ENCODE peak calls at places on chromosomes 13 and 19, in seven cellular contexts. One of them, this sample, is unnamed.

GRCh38 chr19:35642312-35642711 is 767 bp downstream of the ETV2 start:
- DNase-seq in stomach: no peak
- DNase-seq in ovary: no peak
- DNase-seq in transverse colon: no peak
- DNase-seq in upper lobe of left lung: no peak
- DNase-seq in K562: peak; percentile 23
- DNase-seq in A549: no peak
- DNase-seq in this sample: no peak

GRCh38 chr13:80551650-80552497 is 210.9 kb upstream of the SPRY2 start:
- DNase-seq in stomach: no peak
- DNase-seq in ovary: no peak
- DNase-seq in transverse colon: no peak
- DNase-seq in upper lobe of left lung: no peak
- DNase-seq in K562: peak; percentile 0
- DNase-seq in A549: no peak
- DNase-seq in this sample: no peak

GRCh38 chr19:5395541-5395940 is 54.9 kb upstream of the PTPRS start:
- DNase-seq in stomach: no peak
- DNase-seq in ovary: no peak
- DNase-seq in transverse colon: no peak
- DNase-seq in upper lobe of left lung: no peak
- DNase-seq in K562: no peak
- DNase-seq in A549: no peak
- DNase-seq in this sample: no peak

GRCh38 chr13:21328201-21328600 is 130.9 kb downstream of the ZDHHC20 start:
- DNase-seq in stomach: no peak
- DNase-seq in ovary: no peak
- DNase-seq in transverse colon: no peak
- DNase-seq in upper lobe of left lung: no peak
- DNase-seq in K562: no peak
- DNase-seq in A549: no peak
- DNase-seq in this sample: no peak

GRCh38 chr13:42153371-42153770 is 104.9 kb downstream of the DGKH start:
- DNase-seq in stomach: no peak
- DNase-seq in ovary: no peak
- DNase-seq in transverse colon: no peak
- DNase-seq in upper lobe of left lung: no peak
- DNase-seq in K562: no peak
- DNase-seq in A549: no peak
- DNase-seq in this sample: no peak

GRCh38 chr19:23957660-23958281 is 43.1 kb downstream of the ZNF726 start:
- DNase-seq in stomach: no peak
- DNase-seq in ovary: no peak
- DNase-seq in transverse colon: peak; percentile 18
- DNase-seq in upper lobe of left lung: no peak
- DNase-seq in K562: no peak
- DNase-seq in A549: peak; percentile 11
- DNase-seq in this sample: no peak

GRCh38 chr13:44141213-44141724 is 232.4 kb upstream of the SERP2 start:
- DNase-seq in stomach: no peak
- DNase-seq in ovary: no peak
- DNase-seq in transverse colon: no peak
- DNase-seq in upper lobe of left lung: no peak
- DNase-seq in K562: no peak
- DNase-seq in A549: no peak
- DNase-seq in this sample: peak; percentile 25

GRCh38 chr19:14405380-14405757 is 13.8 kb downstream of the DDX39A start:
- DNase-seq in stomach: no peak
- DNase-seq in ovary: no peak
- DNase-seq in transverse colon: no peak
- DNase-seq in upper lobe of left lung: no peak
- DNase-seq in K562: no peak
- DNase-seq in A549: no peak
- DNase-seq in this sample: no peak

GRCh38 chr19:10000171-10000826 is 10.0 kb downstream of the COL5A3 start:
- DNase-seq in stomach: peak; percentile 70
- DNase-seq in ovary: peak; percentile 61
- DNase-seq in transverse colon: peak; percentile 75
- DNase-seq in upper lobe of left lung: no peak
- DNase-seq in K562: peak; percentile 76
- DNase-seq in A549: peak; percentile 70
- DNase-seq in this sample: peak; percentile 61

GRCh38 chr19:18737337-18737953 is 53.7 kb downstream of the COMP start:
- DNase-seq in stomach: no peak
- DNase-seq in ovary: peak; percentile 11
- DNase-seq in transverse colon: no peak
- DNase-seq in upper lobe of left lung: no peak
- DNase-seq in K562: no peak
- DNase-seq in A549: no peak
- DNase-seq in this sample: no peak

GRCh38 chr19:44779150-44779549 is 1.5 kb downstream of the CBLC start:
- DNase-seq in stomach: no peak
- DNase-seq in ovary: no peak
- DNase-seq in transverse colon: no peak
- DNase-seq in upper lobe of left lung: no peak
- DNase-seq in K562: no peak
- DNase-seq in A549: no peak
- DNase-seq in this sample: no peak

GRCh38 chr19:50500060-50500752 is 10.8 kb downstream of the JOSD2 start:
- DNase-seq in stomach: no peak
- DNase-seq in ovary: no peak
- DNase-seq in transverse colon: no peak
- DNase-seq in upper lobe of left lung: no peak
- DNase-seq in K562: peak; percentile 78
- DNase-seq in A549: peak; percentile 50
- DNase-seq in this sample: no peak

GRCh38 chr13:45138282-45138681 is 18.0 kb downstream of the GTF2F2 start:
- DNase-seq in stomach: no peak
- DNase-seq in ovary: no peak
- DNase-seq in transverse colon: no peak
- DNase-seq in upper lobe of left lung: no peak
- DNase-seq in K562: no peak
- DNase-seq in A549: no peak
- DNase-seq in this sample: no peak

GRCh38 chr19:45659096-45659729 is 8.8 kb upstream of the GIPR start:
- DNase-seq in stomach: no peak
- DNase-seq in ovary: no peak
- DNase-seq in transverse colon: no peak
- DNase-seq in upper lobe of left lung: no peak
- DNase-seq in K562: no peak
- DNase-seq in A549: no peak
- DNase-seq in this sample: no peak

GRCh38 chr13:40665061-40665753 is 1.2 kb downstream of the FOXO1 start:
- DNase-seq in stomach: peak; percentile 40
- DNase-seq in ovary: peak; percentile 62
- DNase-seq in transverse colon: peak; percentile 55
- DNase-seq in upper lobe of left lung: peak; percentile 91
- DNase-seq in K562: peak; percentile 20
- DNase-seq in A549: peak; percentile 42
- DNase-seq in this sample: no peak

GRCh38 chr19:33689886-33690285 is 68.1 kb downstream of the CHST8 start:
- DNase-seq in stomach: no peak
- DNase-seq in ovary: no peak
- DNase-seq in transverse colon: no peak
- DNase-seq in upper lobe of left lung: no peak
- DNase-seq in K562: no peak
- DNase-seq in A549: no peak
- DNase-seq in this sample: no peak

GRCh38 chr19:29308977-29309520 is 96.1 kb upstream of the UQCRFS1 start:
- DNase-seq in stomach: no peak
- DNase-seq in ovary: no peak
- DNase-seq in transverse colon: no peak
- DNase-seq in upper lobe of left lung: no peak
- DNase-seq in K562: no peak
- DNase-seq in A549: no peak
- DNase-seq in this sample: no peak

GRCh38 chr13:108859202-108860012 is 230.0 kb downstream of the MYO16 start:
- DNase-seq in stomach: no peak
- DNase-seq in ovary: no peak
- DNase-seq in transverse colon: no peak
- DNase-seq in upper lobe of left lung: no peak
- DNase-seq in K562: no peak
- DNase-seq in A549: peak; percentile 73
- DNase-seq in this sample: no peak

GRCh38 chr13:40640845-40641458 is 25.5 kb downstream of the FOXO1 start:
- DNase-seq in stomach: no peak
- DNase-seq in ovary: no peak
- DNase-seq in transverse colon: no peak
- DNase-seq in upper lobe of left lung: no peak
- DNase-seq in K562: no peak
- DNase-seq in A549: no peak
- DNase-seq in this sample: no peak

GRCh38 chr13:44646044-44646443 is 69.9 kb upstream of the TSC22D1 start:
- DNase-seq in stomach: no peak
- DNase-seq in ovary: no peak
- DNase-seq in transverse colon: no peak
- DNase-seq in upper lobe of left lung: no peak
- DNase-seq in K562: no peak
- DNase-seq in A549: no peak
- DNase-seq in this sample: no peak

GRCh38 chr13:97298816-97299215 is 76.7 kb downstream of the MBNL2 start:
- DNase-seq in stomach: no peak
- DNase-seq in ovary: no peak
- DNase-seq in transverse colon: no peak
- DNase-seq in upper lobe of left lung: no peak
- DNase-seq in K562: no peak
- DNase-seq in A549: no peak
- DNase-seq in this sample: no peak

GRCh38 chr13:110340812-110341444 is 33.8 kb downstream of the COL4A2 start:
- DNase-seq in stomach: peak; percentile 59
- DNase-seq in ovary: peak; percentile 72
- DNase-seq in transverse colon: peak; percentile 76
- DNase-seq in upper lobe of left lung: no peak
- DNase-seq in K562: no peak
- DNase-seq in A549: no peak
- DNase-seq in this sample: peak; percentile 34

GRCh38 chr19:16445238-16446107 is 26.3 kb downstream of the EPS15L1 start:
- DNase-seq in stomach: no peak
- DNase-seq in ovary: no peak
- DNase-seq in transverse colon: peak; percentile 27
- DNase-seq in upper lobe of left lung: no peak
- DNase-seq in K562: no peak
- DNase-seq in A549: no peak
- DNase-seq in this sample: no peak
- TF ChIP-seq EP300 in stomach: no peak
- TF ChIP-seq EP300 in ovary: no peak
- TF ChIP-seq EP300 in transverse colon: no peak
- TF ChIP-seq EP300 in upper lobe of left lung: no peak
- TF ChIP-seq EP300 in K562: no peak
- TF ChIP-seq EP300 in A549: no peak
- TF ChIP-seq EP300 in this sample: no peak

GRCh38 chr13:99043700-99044300 is 65.9 kb upstream of the DOCK9 start:
- DNase-seq in stomach: no peak
- DNase-seq in ovary: no peak
- DNase-seq in transverse colon: no peak
- DNase-seq in upper lobe of left lung: no peak
- DNase-seq in K562: no peak
- DNase-seq in A549: no peak
- DNase-seq in this sample: no peak

GRCh38 chr13:99046851-99047250 is 69.0 kb upstream of the DOCK9 start:
- DNase-seq in stomach: no peak
- DNase-seq in ovary: no peak
- DNase-seq in transverse colon: no peak
- DNase-seq in upper lobe of left lung: no peak
- DNase-seq in K562: no peak
- DNase-seq in A549: no peak
- DNase-seq in this sample: no peak

GRCh38 chr13:99044764-99045163 is 66.9 kb upstream of the DOCK9 start:
- DNase-seq in stomach: no peak
- DNase-seq in ovary: no peak
- DNase-seq in transverse colon: no peak
- DNase-seq in upper lobe of left lung: no peak
- DNase-seq in K562: no peak
- DNase-seq in A549: no peak
- DNase-seq in this sample: no peak

GRCh38 chr13:99042851-99043250 is 65.0 kb upstream of the DOCK9 start:
- DNase-seq in stomach: no peak
- DNase-seq in ovary: no peak
- DNase-seq in transverse colon: no peak
- DNase-seq in upper lobe of left lung: no peak
- DNase-seq in K562: peak; percentile 41
- DNase-seq in A549: no peak
- DNase-seq in this sample: no peak

GRCh38 chr13:99045396-99045795 is 67.5 kb upstream of the DOCK9 start:
- DNase-seq in stomach: no peak
- DNase-seq in ovary: no peak
- DNase-seq in transverse colon: no peak
- DNase-seq in upper lobe of left lung: no peak
- DNase-seq in K562: no peak
- DNase-seq in A549: no peak
- DNase-seq in this sample: no peak
- H3K4me1 ChIP-seq in stomach: peaks cover 19% of the 10 kb centered on the region
- H3K4me1 ChIP-seq in ovary: peaks cover 7% of the 10 kb centered on the region
- H3K4me1 ChIP-seq in transverse colon: peaks cover 48% of the 10 kb centered on the region
- H3K4me1 ChIP-seq in upper lobe of left lung: peaks cover 15% of the 10 kb centered on the region
- H3K4me1 ChIP-seq in K562: peaks cover 52% of the 10 kb centered on the region
- H3K4me1 ChIP-seq in A549: peaks cover 28% of the 10 kb centered on the region
- H3K4me1 ChIP-seq in this sample: peaks cover 9% of the 10 kb centered on the region

DNA sequence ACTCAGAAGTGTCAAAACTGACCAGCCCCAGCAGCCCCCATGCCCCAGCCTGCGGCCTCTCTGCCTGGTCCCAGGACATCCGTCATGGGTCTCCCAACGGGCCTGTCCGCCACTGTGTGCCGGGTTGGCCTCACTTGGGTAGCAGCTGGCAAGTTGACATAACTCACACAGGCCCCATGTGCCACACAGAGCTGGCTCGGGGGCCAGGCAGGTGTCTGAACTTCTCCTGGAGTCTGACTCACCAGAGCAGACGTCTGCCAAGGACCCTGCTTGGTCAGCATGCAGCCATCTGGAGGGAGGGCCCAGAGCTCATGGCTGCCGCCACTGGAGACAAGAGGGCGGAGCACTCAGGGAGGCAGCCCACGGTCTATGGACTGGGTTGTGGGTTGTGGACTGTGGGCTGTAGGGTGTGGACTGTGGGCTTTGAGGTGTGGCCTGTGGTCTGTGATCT is 32.0 kb upstream of the TMEM255B start:
- DNase-seq in stomach: no peak
- DNase-seq in ovary: peak; percentile 36
- DNase-seq in transverse colon: no peak
- DNase-seq in upper lobe of left lung: no peak
- DNase-seq in K562: no peak
- DNase-seq in A549: no peak
- DNase-seq in this sample: no peak
- TF ChIP-seq CTCF in stomach: no peak
- TF ChIP-seq CTCF in ovary: no peak
- TF ChIP-seq CTCF in transverse colon: no peak
- TF ChIP-seq CTCF in upper lobe of left lung: no peak
- TF ChIP-seq CTCF in K562: no peak
- TF ChIP-seq CTCF in A549: no peak
- TF ChIP-seq CTCF in this sample: no peak

DNA sequence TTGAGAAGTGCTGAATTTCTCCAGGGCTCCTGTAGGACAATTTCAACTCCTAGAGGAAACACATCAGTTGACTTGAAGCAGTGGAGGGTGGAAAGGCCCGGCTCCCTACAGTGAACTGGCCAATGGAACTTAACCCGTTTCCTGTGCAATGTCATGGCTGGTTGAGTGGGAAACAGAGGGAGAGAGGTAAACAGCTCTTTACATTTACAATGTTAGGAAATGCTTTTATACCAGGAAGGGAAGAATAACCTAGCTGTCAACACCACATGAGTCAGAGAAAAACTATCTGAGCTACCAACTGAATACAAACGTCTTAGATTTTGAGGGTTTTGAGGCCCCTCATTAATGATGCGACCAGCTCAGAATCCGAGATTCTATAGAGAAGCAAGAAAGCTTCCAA is 36.7 kb downstream of the CARD8 start:
- DNase-seq in stomach: no peak
- DNase-seq in ovary: no peak
- DNase-seq in transverse colon: no peak
- DNase-seq in upper lobe of left lung: no peak
- DNase-seq in K562: no peak
- DNase-seq in A549: no peak
- DNase-seq in this sample: no peak
- TF ChIP-seq EP300 in stomach: no peak
- TF ChIP-seq EP300 in ovary: no peak
- TF ChIP-seq EP300 in transverse colon: no peak
- TF ChIP-seq EP300 in upper lobe of left lung: no peak
- TF ChIP-seq EP300 in K562: no peak
- TF ChIP-seq EP300 in A549: no peak
- TF ChIP-seq EP300 in this sample: no peak

This sample was measured in tibial nerve.